ENCODE peak calls at places on chromosomes 3 and 15, in nine cellular contexts. D is breast epithelium, B is HepG2, C is sigmoid colon, R is astrocyte of the spinal cord, A is BJ, M is WERI-Rb-1, E is cardiac fibroblast, T is thoracic aorta. O is an unnamed sample.

GRCh38 chr3:158847466-158847849 is 45.6 kb downstream of the MFSD1 start:
- DNase-seq in D (no peak), B (no peak), C (no peak), R (no peak), A (no peak), M (no peak), E (peak), T (no peak), O (no peak)

GRCh38 chr3:117756580-117756979 is 1047.0 kb downstream of the TUSC7 start:
- DNase-seq in D (no peak), B (no peak), C (no peak), R (no peak), A (no peak), M (peak), E (no peak), T (no peak), O (no peak)

GRCh38 chr3:127446756-127447155 is 143.8 kb downstream of the TPRA1 start:
- DNase-seq in D (peak), B (no peak), C (peak), R (no peak), A (no peak), M (no peak), E (no peak), T (no peak), O (peak)

GRCh38 chr15:77630064-77630463 is 2.6 kb downstream of the LINGO1 start:
- DNase-seq in D (no peak), B (no peak), C (no peak), R (no peak), A (no peak), M (no peak), E (no peak), T (no peak), O (no peak)

GRCh38 chr3:112653881-112654300 is 12.9 kb upstream of the CCDC80 start:
- DNase-seq in D (no peak), B (no peak), C (peak), R (peak), A (peak), M (no peak), E (peak), T (no peak), O (no peak)

GRCh38 chr3:17398959-17399551 is 343.4 kb downstream of the TBC1D5 start:
- DNase-seq in D (no peak), B (no peak), C (no peak), R (no peak), A (no peak), M (no peak), E (no peak), T (no peak), O (no peak)

GRCh38 chr3:121661376-121661775 is 673 bp upstream of the HCLS1 start:
- DNase-seq in D (no peak), B (no peak), C (no peak), R (no peak), A (no peak), M (no peak), E (no peak), T (no peak), O (no peak)

GRCh38 chr3:112741956-112742355 is 101.0 kb upstream of the CCDC80 start:
- DNase-seq in D (no peak), B (no peak), C (no peak), R (no peak), A (no peak), M (no peak), E (no peak), T (no peak), O (no peak)

GRCh38 chr3:58617338-58617761 is 40.2 kb upstream of the FAM107A start:
- DNase-seq in D (peak), B (no peak), C (peak), R (no peak), A (no peak), M (no peak), E (peak), T (no peak), O (no peak)

GRCh38 chr3:45124379-45124778 is 21.8 kb downstream of the CDCP1 start:
- DNase-seq in D (no peak), B (no peak), C (no peak), R (peak), A (peak), M (no peak), E (peak), T (no peak), O (no peak)

GRCh38 chr3:127744875-127745274 is 72.1 kb downstream of the ABTB1 start:
- DNase-seq in D (no peak), B (no peak), C (no peak), R (no peak), A (no peak), M (no peak), E (no peak), T (no peak), O (peak)

GRCh38 chr3:46913644-46914043 is 36.1 kb downstream of the PTH1R start:
- DNase-seq in D (peak), B (no peak), C (peak), R (peak), A (no peak), M (no peak), E (peak), T (no peak), O (no peak)

GRCh38 chr3:52052831-52053306 is 3.5 kb downstream of the DUSP7 start:
- DNase-seq in D (peak), B (peak), C (peak), R (peak), A (peak), M (peak), E (peak), T (peak), O (peak)

GRCh38 chr15:51093865-51094605 is 671 bp downstream of the TNFAIP8L3 start:
- DNase-seq in D (no peak), B (peak), C (peak), R (peak), A (no peak), M (peak), E (peak), T (no peak), O (peak)

GRCh38 chr3:10205461-10206165 is 40.9 kb downstream of the IRAK2 start:
- DNase-seq in D (no peak), B (no peak), C (no peak), R (peak), A (peak), M (no peak), E (peak), T (peak), O (no peak)

GRCh38 chr3:28069438-28069837 is 172.0 kb upstream of the CMC1 start:
- DNase-seq in D (no peak), B (no peak), C (no peak), R (no peak), A (no peak), M (no peak), E (no peak), T (no peak), O (no peak)

GRCh38 chr3:99907959-99908544 is 90.4 kb downstream of the CMSS1 start:
- DNase-seq in D (no peak), B (no peak), C (no peak), R (no peak), A (no peak), M (no peak), E (no peak), T (no peak), O (no peak)

GRCh38 chr3:99902091-99902490 is 84.4 kb downstream of the CMSS1 start:
- DNase-seq in D (no peak), B (no peak), C (no peak), R (peak), A (no peak), M (no peak), E (no peak), T (no peak), O (no peak)

GRCh38 chr3:99900248-99900647 is 82.6 kb downstream of the CMSS1 start:
- DNase-seq in D (no peak), B (no peak), C (no peak), R (no peak), A (no peak), M (no peak), E (no peak), T (no peak), O (no peak)

GRCh38 chr3:99901200-99901926 is 83.7 kb downstream of the CMSS1 start:
- DNase-seq in D (no peak), B (peak), C (no peak), R (peak), A (peak), M (no peak), E (peak), T (no peak), O (no peak)

DNA sequence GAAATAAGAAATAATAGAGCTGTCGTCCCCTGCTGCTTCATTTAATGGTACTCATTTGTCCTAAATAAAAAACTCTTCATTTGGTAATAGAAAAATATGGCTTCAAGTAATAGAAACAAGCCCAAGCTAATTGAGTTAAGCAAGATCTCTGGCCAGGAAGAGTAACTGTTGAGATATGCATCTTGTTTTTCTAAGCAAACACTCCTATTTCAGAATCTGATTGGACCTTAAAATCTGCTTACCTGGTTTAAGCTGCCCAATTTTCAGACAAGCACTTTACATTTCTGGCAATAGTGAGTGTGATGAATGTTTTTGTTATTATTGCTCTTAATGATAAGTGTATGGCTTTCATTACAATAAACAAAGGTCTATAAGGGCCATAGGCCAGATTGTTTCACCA is 86.2 kb downstream of the CMSS1 start:
- DNase-seq in D (no peak), B (no peak), C (no peak), R (no peak), A (no peak), M (no peak), E (no peak), T (no peak), O (no peak)
- H3K4me3 ChIP-seq in D (no peak), B (no peak), C (no peak), R (no peak), A (no peak), M (no peak), E (no peak), T (no peak), O (no peak)

GRCh38 chr3:155938409-155938808 is 68.0 kb downstream of the GMPS start:
- DNase-seq in D (no peak), B (no peak), C (no peak), R (no peak), A (no peak), M (no peak), E (no peak), T (no peak), O (no peak)

DNA sequence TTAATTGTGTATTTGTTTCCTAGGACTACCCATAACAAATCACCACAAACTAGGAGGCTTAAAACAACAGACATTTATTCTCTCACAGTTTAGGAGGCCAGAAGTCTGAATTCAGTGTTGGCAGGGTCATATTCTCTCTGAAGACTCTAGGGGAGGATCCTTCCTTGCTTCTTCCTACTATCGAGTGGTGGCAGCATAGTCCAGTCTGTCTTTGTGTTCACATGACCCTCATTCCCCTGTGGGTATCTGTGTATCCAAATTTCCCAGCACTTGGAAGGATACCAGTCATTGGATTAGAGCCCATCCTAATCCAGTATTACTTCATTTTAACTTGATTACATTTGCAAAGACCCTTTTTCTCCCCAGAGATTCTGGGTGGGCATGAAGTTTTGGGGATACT is 63.8 kb downstream of the GMPS start:
- DNase-seq in D (no peak), B (no peak), C (no peak), R (no peak), A (no peak), M (no peak), E (peak), T (no peak), O (no peak)
- TF ChIP-seq CTCF in D (no peak), B (no peak), C (no peak), R (no peak), A (no peak), M (no peak), E (peak), T (peak), O (no peak)

GRCh38 chr15:90648137-90649070 is 68.7 kb upstream of the BLM start:
- DNase-seq in D (no peak), B (peak), C (peak), R (peak), A (no peak), M (peak), E (peak), T (peak), O (peak)
- H3K4me3 ChIP-seq in D (no peak), B (no peak), C (no peak), R (no peak), A (no peak), M (no peak), E (no peak), T (peak), O (no peak)

DNA sequence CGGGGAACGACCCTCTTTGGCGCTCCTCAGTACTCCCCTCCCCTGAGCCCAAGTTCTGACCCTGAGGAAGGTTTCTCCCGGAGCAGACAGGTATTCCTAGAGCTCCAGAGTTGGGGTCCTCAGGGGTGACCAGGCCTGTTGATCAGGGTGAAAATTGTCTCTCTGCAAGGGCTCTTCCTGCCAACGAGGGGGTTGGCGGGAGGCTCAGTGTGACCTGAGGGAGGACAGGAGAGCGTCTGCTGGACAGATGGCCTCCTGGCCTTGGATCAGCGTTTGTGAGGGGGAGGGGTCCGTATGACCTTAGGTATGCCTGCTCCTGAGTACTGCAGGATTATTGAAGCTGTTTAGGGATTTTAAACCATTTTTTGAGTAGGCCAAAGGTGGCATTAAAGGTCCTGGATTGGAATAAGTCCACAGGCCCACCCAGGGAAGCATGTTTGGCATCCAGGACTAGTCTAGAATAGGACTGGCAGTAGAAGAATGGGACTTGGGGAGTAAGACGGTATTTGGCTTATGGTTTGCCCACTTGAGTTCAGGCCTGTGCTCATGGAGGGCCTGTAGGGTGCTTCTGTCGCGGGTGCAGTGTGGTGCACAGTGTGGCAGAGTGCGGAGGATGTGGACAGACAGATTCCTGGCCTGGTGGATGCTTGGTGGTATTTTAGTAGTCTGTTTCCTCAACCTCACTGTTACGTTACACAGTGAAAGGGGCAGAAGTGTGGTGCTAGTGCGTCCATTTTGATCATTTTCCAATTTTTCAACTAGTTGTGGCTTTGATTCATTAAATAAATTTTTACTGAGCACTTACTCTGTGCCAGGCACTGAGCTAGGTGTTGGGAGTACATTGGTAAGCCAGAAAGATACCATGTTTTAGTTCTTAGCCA is 959 bp downstream of the ZNF592 start:
- DNase-seq in D (no peak), B (peak), C (peak), R (no peak), A (no peak), M (peak), E (peak), T (no peak), O (peak)
- TF ChIP-seq CTCF in D (no peak), B (no peak), C (no peak), R (no peak), A (no peak), M (no peak), E (peak), T (no peak), O (no peak)

O was measured in suprapubic skin.